ENCODE peak calls at places on chromosomes 4 and X, in eight cellular contexts. K is WERI-Rb-1, T is brain microvascular endothelial cell, L is tibial artery, G is colonic mucosa, R is pancreas, P is transverse colon, C is uterus. J is an unnamed sample.

GRCh38 chr4:33369366-33369899 is 2649.3 kb downstream of the PCDH7 start:
- DNase-seq in L (no peak), P (no peak), K (no peak), G (no peak), R (no peak), C (no peak), T (no peak), J (no peak)

GRCh38 chrX:103699243-103699642 is 11.5 kb upstream of the TMEM31 start:
- DNase-seq in L (no peak), T (no peak), G (no peak), C (no peak), R (no peak), K (no peak), P (no peak), J (no peak)

GRCh38 chr4:150305995-150306394 is 227.8 kb downstream of the DCLK2 start:
- DNase-seq in K (no peak), R (no peak), C (no peak), L (no peak), G (no peak), T (peak), P (no peak), J (no peak)

GRCh38 chrX:16883487-16883804 is 13.3 kb upstream of the RBBP7 start:
- DNase-seq in T (no peak), C (no peak), R (no peak), L (no peak), G (no peak), P (no peak), K (no peak), J (no peak)

GRCh38 chr4:88659061-88659889 is 38.4 kb downstream of the NAP1L5 start:
- DNase-seq in P (peak), K (peak), C (peak), G (peak), T (peak), L (peak), R (peak), J (peak)

GRCh38 chr4:3729188-3729884 is 36.8 kb upstream of the ADRA2C start:
- DNase-seq in L (peak), G (no peak), P (no peak), C (no peak), R (no peak), K (no peak), T (no peak), J (no peak)

GRCh38 chrX:74422029-74422352 is 698 bp downstream of the SLC16A2 start:
- DNase-seq in K (no peak), P (no peak), L (no peak), R (no peak), C (peak), G (no peak), T (no peak), J (no peak)

GRCh38 chr4:109321232-109321631 is 18.8 kb upstream of the COL25A1 start:
- DNase-seq in C (no peak), L (no peak), T (no peak), P (no peak), K (no peak), G (no peak), R (no peak), J (no peak)

GRCh38 chr4:88077911-88078310 is 70.5 kb downstream of the PKD2 start:
- DNase-seq in C (no peak), L (no peak), G (no peak), R (no peak), T (no peak), K (no peak), P (no peak), J (no peak)

GRCh38 chr4:185473247-185473646 is 1.7 kb upstream of the CCDC110 start:
- DNase-seq in C (no peak), T (no peak), P (no peak), L (no peak), K (no peak), R (no peak), G (no peak), J (no peak)

GRCh38 chrX:27446423-27446822 is 16.7 kb downstream of the PPP4R3C start:
- DNase-seq in K (no peak), P (no peak), L (no peak), G (no peak), C (no peak), R (no peak), T (no peak), J (no peak)

GRCh38 chr4:126727461-126727860 is 905.3 kb upstream of the INTU start:
- DNase-seq in R (no peak), T (peak), C (no peak), K (no peak), L (no peak), G (no peak), P (no peak), J (no peak)

GRCh38 chr4:180281726-180282125 is 1961.5 kb upstream of the TENM3 start:
- DNase-seq in R (no peak), T (no peak), L (no peak), P (no peak), C (no peak), G (no peak), K (no peak), J (no peak)

GRCh38 chrX:78997870-78998558 is 52.8 kb downstream of the P2RY10 start:
- DNase-seq in K (no peak), R (no peak), G (no peak), C (no peak), T (no peak), P (no peak), L (no peak), J (peak)

GRCh38 chr4:142112451-142112850 is 476.1 kb downstream of the IL15 start:
- DNase-seq in T (peak), C (no peak), G (no peak), K (no peak), L (no peak), P (no peak), R (no peak), J (no peak)

DNA sequence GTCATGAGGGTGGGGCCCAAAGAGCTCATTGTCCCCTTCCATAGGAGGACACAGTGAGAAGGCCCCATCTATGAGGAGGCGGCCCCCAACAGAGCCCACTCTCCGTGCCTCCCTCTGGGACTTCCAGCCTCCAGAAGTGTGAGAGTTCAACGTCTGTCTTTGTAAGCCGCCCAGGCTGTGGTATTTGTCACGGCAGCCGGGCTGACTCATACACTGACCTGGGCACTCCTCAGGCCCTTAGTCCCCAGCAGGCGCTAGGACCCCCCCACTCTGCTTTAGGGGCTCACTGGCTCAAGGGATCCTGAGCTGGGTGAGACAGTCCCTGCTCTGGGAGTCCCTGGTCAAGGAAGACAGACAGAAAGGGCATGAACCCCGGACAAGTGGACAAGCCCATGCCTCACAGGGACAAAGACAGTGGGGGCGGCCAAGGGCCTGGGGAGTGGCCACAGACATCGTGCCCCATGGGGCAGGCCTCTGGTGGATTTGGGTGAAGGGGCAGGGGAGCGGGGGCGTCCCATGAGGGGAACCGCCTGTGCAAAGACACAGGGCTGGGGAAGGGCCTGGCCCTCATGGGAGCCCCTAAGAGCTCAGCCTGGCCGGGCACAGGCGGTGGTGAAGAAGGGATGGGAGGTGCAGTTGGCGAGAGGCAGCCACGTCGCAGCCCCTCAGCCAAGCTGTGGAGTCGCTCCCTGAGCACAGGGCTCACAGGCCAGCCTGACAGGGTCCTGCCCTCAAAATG is 21.5 kb downstream of the ABLIM2 start:
- DNase-seq in T (no peak), G (no peak), R (peak), L (no peak), C (no peak), P (no peak), K (no peak), J (no peak)
- H3K4me3 ChIP-seq in T (no peak), G (no peak), R (no peak), L (no peak), C (no peak), P (no peak), K (no peak), J (no peak)

DNA sequence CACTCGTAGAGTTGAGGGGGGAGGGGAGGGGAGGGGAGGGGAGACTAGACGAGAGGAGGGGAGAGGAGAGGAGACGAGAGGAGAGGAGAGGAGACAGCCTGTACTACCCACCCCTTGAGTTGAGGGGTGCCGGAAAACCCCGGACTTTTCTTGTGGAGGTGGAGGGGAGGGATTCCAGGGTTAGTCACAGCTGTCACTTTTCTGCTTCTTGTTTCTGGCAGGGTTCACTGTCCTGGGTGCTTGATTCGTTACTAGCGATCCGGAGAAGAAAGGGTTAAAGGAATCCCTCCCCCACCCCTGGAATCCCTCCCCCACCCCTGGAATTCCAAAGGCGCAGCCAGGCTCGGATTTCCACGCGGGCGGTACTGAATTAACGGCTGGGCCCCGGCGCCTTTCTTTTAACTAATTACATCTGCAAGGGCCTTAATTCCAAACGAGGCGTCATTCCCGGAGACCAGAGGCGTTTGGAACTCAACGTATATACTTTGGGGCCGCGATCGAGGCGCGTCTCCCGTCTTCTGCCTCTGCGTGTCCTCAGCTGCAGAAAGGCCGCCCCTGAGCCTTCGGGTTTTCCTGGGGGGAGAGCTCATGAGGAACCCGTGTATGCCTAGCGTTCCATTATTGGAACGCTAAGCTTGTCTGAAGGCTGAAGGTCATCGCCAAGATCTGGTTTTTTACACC is 20.1 kb upstream of the CSF2RA start:
- DNase-seq in L (no peak), R (no peak), G (no peak), C (no peak), K (peak), P (no peak), T (no peak), J (peak)
- H3K27ac ChIP-seq in L (no peak), R (no peak), G (peak), C (no peak), K (no peak), P (peak), T (no peak), J (peak)

GRCh38 chr4:136637071-136637777 is 895.1 kb downstream of the PCDH18 start:
- DNase-seq in K (peak), T (peak), G (no peak), L (no peak), R (no peak), C (no peak), P (no peak), J (peak)
- TF ChIP-seq CTCF in K (peak), T (peak), G (peak), L (no peak), R (no peak), C (no peak), P (no peak), J (peak)

DNA sequence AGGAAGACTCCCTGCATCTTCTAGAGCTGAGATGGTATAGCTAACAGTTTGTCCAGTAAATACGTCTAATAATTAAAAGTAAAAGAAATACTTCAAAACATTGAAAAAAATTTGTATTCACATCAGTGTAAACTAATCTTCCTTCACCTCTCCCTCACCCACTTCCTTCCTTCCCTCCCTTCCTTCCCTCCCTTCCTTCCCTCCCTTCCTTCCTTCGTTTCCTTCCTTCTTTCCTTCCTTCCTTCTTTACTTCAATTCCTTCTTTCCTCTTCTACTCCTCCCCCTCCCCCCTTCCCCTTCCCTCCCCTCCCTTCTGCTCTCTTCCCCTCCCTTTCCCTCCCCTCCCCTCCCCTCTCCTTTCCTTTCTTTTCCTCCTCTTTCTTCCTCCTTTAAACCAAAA is 103.7 kb downstream of the POU4F2 start:
- DNase-seq in K (no peak), T (no peak), P (no peak), C (no peak), R (no peak), G (no peak), L (no peak), J (no peak)
- H3K4me3 ChIP-seq in K (no peak), T (no peak), P (no peak), C (no peak), R (no peak), G (no peak), L (no peak), J (no peak)

GRCh38 chr4:118754890-118755289 is 69.7 kb downstream of the METTL14 start:
- DNase-seq in L (no peak), R (no peak), G (no peak), P (no peak), C (no peak), K (no peak), T (no peak), J (no peak)
- H3K27ac ChIP-seq in L (peak), R (no peak), G (no peak), P (peak), C (peak), K (no peak), T (peak), J (no peak)

GRCh38 chr4:161317000-161317399 is 846.8 kb downstream of the FSTL5 start:
- DNase-seq in G (no peak), R (no peak), T (no peak), C (no peak), K (no peak), L (no peak), P (no peak), J (no peak)

GRCh38 chr4:161320377-161320776 is 843.4 kb downstream of the FSTL5 start:
- DNase-seq in P (no peak), K (peak), C (no peak), G (no peak), R (no peak), T (no peak), L (no peak), J (peak)
- TF ChIP-seq CTCF in P (no peak), K (peak), C (no peak), G (no peak), R (no peak), T (peak), L (no peak), J (peak)

DNA sequence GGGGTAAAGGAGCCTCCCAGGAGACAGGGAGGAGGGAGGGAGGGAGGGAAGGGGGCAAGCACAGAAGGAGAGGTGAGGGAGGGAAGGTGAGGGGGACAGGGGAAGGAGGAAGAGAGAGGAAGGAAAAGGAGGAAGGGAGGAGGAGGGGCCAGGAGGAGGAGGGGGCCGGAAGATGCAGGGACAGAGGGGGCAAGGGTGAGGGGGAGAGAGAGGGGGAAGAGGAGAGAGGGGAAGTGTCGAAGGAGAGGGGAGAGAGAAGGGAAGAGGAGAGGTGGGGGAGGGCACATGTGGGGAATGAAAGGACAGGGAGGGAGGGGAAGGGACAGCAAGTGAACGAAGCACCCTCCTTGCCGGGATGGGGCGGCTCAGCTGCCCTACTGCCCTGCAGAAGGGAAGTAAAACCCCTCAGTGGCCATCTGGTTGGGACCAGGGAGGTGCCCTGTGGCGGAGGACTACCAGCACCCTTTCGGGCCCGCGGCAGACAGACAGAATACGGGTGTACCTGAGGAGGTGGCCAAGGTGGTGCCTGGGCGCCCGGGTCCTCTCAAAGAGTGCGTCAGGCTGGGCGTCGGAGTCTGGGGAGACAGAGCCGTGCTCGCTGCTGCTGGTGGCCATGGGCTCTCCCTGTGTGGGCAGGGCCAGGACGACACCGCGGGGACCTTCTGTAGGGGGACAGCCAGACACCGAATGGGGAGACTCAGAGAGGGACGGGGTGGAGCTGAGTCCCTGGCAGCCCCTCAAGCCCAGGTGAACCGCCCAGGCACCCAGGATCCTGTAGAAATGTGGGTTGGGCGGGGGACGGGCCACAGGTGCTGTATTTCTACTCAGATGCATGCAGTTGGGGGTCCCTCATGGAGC is 29.5 kb downstream of the PDHA1 start:
- DNase-seq in G (no peak), C (no peak), P (no peak), T (no peak), L (no peak), K (peak), R (no peak), J (peak)
- H3K4me3 ChIP-seq in G (no peak), C (peak), P (peak), T (peak), L (peak), K (peak), R (no peak), J (peak)

GRCh38 chrX:30898886-30899285 is 9.8 kb upstream of the TAB3 start:
- DNase-seq in P (no peak), C (no peak), G (no peak), T (no peak), K (no peak), R (no peak), L (no peak), J (no peak)
- H3K27ac ChIP-seq in P (no peak), C (no peak), G (no peak), T (no peak), K (no peak), R (no peak), L (no peak), J (no peak)